ENCODE peak calls at places on chromosomes 3 and 15, in seven cellular contexts. Z, E, H, R, Q, W and J are unnamed samples.

GRCh38 chr3:120094776-120095225 is 554 bp upstream of the GSK3B start:
- DNase-seq in Q (no peak), R (peak; percentile 100), H (peak; percentile 100), E (peak; percentile 99), Z (peak; percentile 100), W (peak; percentile 100), J (peak; percentile 100)

GRCh38 chr3:82157952-82158351 is 396.5 kb upstream of the GBE1 start:
- DNase-seq in E (no peak), R (no peak), H (peak; percentile 7), Z (peak; percentile 52), Q (no peak), W (no peak), J (peak; percentile 18)

GRCh38 chr3:64741344-64741743 is 53.5 kb upstream of the ADAMTS9 start:
- DNase-seq in Z (peak; percentile 37), E (no peak), H (no peak), W (no peak), Q (no peak), R (no peak), J (peak; percentile 44)

GRCh38 chr3:186789554-186790260 is 6.3 kb downstream of the EIF4A2 start:
- DNase-seq in E (no peak), Z (peak; percentile 22), Q (no peak), W (peak; percentile 38), R (no peak), H (no peak), J (no peak)

GRCh38 chr3:9869955-9870354 is 10.1 kb downstream of the CIDEC start:
- DNase-seq in E (no peak), Z (no peak), H (no peak), W (no peak), R (no peak), Q (no peak), J (no peak)

GRCh38 chr3:101141135-101141534 is 147.9 kb upstream of the ABI3BP start:
- DNase-seq in H (no peak), Z (no peak), R (no peak), E (no peak), Q (no peak), W (no peak), J (no peak)

GRCh38 chr3:197421021-197421420 is 122.6 kb upstream of the DLG1 start:
- DNase-seq in E (no peak), R (no peak), Z (no peak), H (no peak), W (no peak), Q (no peak), J (no peak)

GRCh38 chr15:50049871-50050270 is 69.2 kb downstream of the ATP8B4 start:
- DNase-seq in H (no peak), R (no peak), E (no peak), W (no peak), Z (peak; percentile 91), Q (no peak), J (peak; percentile 69)

GRCh38 chr15:50774450-50774849 is 8.9 kb upstream of the SPPL2A start:
- DNase-seq in W (peak; percentile 32), Q (no peak), R (no peak), H (no peak), Z (peak; percentile 58), E (no peak), J (peak; percentile 28)

GRCh38 chr3:31699309-31699953 is 166.7 kb downstream of the STT3B start:
- DNase-seq in H (no peak), W (no peak), Z (no peak), E (no peak), Q (no peak), R (no peak), J (no peak)

GRCh38 chr3:120274739-120275167 is 10.3 kb downstream of the GPR156 start:
- DNase-seq in W (no peak), H (no peak), Z (peak; percentile 25), R (no peak), Q (no peak), E (no peak), J (no peak)

GRCh38 chr15:73049564-73050215 is 2.6 kb upstream of the NEO1 start:
- DNase-seq in Q (no peak), Z (no peak), R (no peak), W (no peak), E (no peak), H (no peak), J (peak; percentile 38)

GRCh38 chr15:20341901-20342605 is 199.5 kb downstream of the GOLGA6L6 start:
- DNase-seq in Z (no peak), R (no peak), Q (no peak), E (peak; percentile 83), H (no peak), W (peak; percentile 41), J (no peak)

GRCh38 chr3:178714971-178715832 is 179.0 kb downstream of the KCNMB2 start:
- DNase-seq in Z (no peak), Q (no peak), W (no peak), R (no peak), H (no peak), E (no peak), J (peak; percentile 47)

GRCh38 chr3:159992601-159993000 is 4.0 kb downstream of the IL12A start:
- DNase-seq in Z (no peak), W (peak; percentile 4), R (no peak), H (no peak), E (no peak), Q (no peak), J (no peak)

GRCh38 chr3:132784502-132785025 is 62.4 kb upstream of the NPHP3 start:
- DNase-seq in Z (no peak), W (no peak), Q (no peak), H (no peak), R (no peak), E (no peak), J (peak; percentile 12)

GRCh38 chr15:70014860-70015490 is 82.7 kb downstream of the TLE3 start:
- DNase-seq in E (peak; percentile 94), W (no peak), Q (peak; percentile 69), Z (no peak), R (no peak), H (peak; percentile 85), J (no peak)

GRCh38 chr15:49752517-49752916 is 131.7 kb downstream of the DTWD1 start:
- DNase-seq in H (no peak), E (no peak), Q (no peak), W (no peak), R (no peak), Z (no peak), J (no peak)

GRCh38 chr3:190356246-190356645 is 31.7 kb upstream of the CLDN16 start:
- DNase-seq in W (no peak), R (no peak), Q (no peak), Z (no peak), H (no peak), E (no peak), J (no peak)

DNA sequence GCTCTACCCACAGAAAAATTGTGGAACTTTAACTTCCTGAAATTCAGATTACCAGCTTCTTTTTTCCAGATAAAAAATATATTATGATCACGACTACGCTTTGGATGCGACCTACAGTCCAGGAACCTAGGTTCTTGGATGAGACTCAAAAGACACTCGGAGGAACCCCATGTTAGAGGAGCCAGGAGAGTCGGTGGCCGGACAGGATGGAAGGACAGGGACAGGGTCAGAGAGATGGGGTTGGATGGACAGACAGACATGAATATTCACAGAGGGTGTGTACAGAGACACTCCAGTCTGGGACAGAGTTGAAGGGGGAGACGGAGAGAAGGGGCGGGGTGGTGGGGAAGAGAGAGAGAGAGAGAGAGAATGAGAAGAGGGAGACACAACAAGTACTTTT is 9.5 kb downstream of the FAM3D start:
- DNase-seq in W (no peak), H (no peak), Z (no peak), Q (no peak), E (no peak), R (no peak), J (no peak)
- H2BK120ac ChIP-seq in W (no peak overlapping the region), H (no peak overlapping the region), Z (no peak overlapping the region), Q (no peak overlapping the region), E (no peak overlapping the region), R (no peak overlapping the region), J (no peak overlapping the region)

DNA sequence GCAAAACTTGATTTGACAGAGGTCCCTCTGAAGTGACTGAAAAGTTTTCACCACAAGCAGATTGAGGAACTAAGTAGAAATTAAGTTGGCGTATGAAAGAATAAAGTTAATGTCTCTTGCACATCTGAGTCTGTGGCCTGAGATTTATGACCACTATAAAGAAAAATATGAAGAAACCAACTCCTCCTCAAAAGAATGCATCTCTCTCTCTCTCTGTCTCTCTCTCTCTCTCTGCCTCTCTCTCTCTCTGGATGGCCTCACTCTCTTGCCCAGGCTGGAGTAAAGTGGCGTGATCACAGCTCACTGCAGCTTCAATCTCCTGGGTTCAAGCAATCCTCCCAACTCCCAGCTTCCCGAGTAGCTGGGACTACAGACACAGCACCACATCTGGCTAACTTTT is 55.2 kb downstream of the RPL22L1 start:
- DNase-seq in E (no peak), R (no peak), Q (no peak), H (no peak), Z (no peak), W (no peak), J (no peak)
- H2BK120ac ChIP-seq in E (no peak overlapping the region), R (no peak overlapping the region), Q (no peak overlapping the region), H (peak overlapping the region; percentile 19), Z (no peak overlapping the region), W (no peak overlapping the region), J (no peak overlapping the region)

GRCh38 chr3:98702166-98702565 is 61.0 kb upstream of the ST3GAL6 start:
- DNase-seq in R (no peak), H (no peak), Q (no peak), W (no peak), Z (peak; percentile 55), E (no peak), J (peak; percentile 33)
- H2BK120ac ChIP-seq in R (no peak overlapping the region), H (no peak overlapping the region), Q (no peak overlapping the region), W (no peak overlapping the region), Z (no peak overlapping the region), E (no peak overlapping the region), J (no peak overlapping the region)

GRCh38 chr15:79209116-79209515 is 73.4 kb upstream of the ANKRD34C start:
- DNase-seq in Z (no peak), R (no peak), Q (no peak), E (peak; percentile 54), H (peak; percentile 15), W (no peak), J (no peak)
- H2BK120ac ChIP-seq in Z (no peak overlapping the region), R (no peak overlapping the region), Q (no peak overlapping the region), E (no peak overlapping the region), H (no peak overlapping the region), W (no peak overlapping the region), J (no peak overlapping the region)

DNA sequence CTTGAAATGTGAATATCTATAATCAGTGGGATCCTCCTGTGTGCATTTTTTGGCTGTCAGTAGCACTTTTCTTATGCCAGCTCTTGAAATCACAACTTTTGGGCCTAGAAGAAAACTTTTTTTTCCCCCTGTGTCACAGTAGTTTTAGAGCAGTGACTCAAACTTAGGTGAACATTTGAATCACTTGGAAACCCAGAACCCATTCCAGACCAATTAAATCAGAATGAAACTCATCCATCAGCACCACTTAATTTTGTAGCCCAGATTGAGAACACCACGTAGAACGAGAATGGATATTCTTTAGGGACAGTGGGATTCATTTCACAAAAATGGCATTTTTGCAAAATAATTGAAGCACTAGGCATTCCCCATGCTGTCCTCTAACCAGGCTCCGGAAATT is 224.8 kb upstream of the NANOGP8 start:
- DNase-seq in Z (peak; percentile 44), R (no peak), H (no peak), E (no peak), W (no peak), Q (no peak), J (peak; percentile 21)
- H2BK120ac ChIP-seq in Z (peak overlapping the region; percentile 1), R (no peak overlapping the region), H (no peak overlapping the region), E (no peak overlapping the region), W (no peak overlapping the region), Q (no peak overlapping the region), J (peak overlapping the region; percentile 57)

GRCh38 chr3:127387119-127387518 is 99.3 kb upstream of the PRR20G start:
- DNase-seq in R (no peak), W (no peak), Q (no peak), H (no peak), Z (no peak), E (no peak), J (no peak)
- H2BK120ac ChIP-seq in R (no peak overlapping the region), W (no peak overlapping the region), Q (no peak overlapping the region), H (no peak overlapping the region), Z (no peak overlapping the region), E (no peak overlapping the region), J (no peak overlapping the region)